ENCODE peak calls at places on chromosomes 5 and 9, in eight cellular contexts. One of them, this sample, is unnamed.

GRCh38 chr5:10836991-10837390 is 76.0 kb upstream of the DAP start:
- DNase-seq in cardiac fibroblast: no peak
- DNase-seq in body of pancreas: no peak
- DNase-seq in T-cell: no peak
- DNase-seq in activated CD8-positive, alpha-beta memory T cell treated with anti-CD3 and anti-CD28 coated beads, Interleukin-2, amount 10 ng/mL, durations not matched to agents 7 days and 5 days: no peak
- DNase-seq in NCI-H524 treated with DMSO at 0.1 percent for 48 hours: no peak
- DNase-seq in T-helper 22 cell: no peak
- DNase-seq in lung: no peak
- DNase-seq in this sample: no peak

GRCh38 chr5:31921852-31922305 is 252.2 kb downstream of the GOLPH3 start:
- DNase-seq in NCI-H524 treated with DMSO at 0.1 percent for 48 hours: no peak
- DNase-seq in cardiac fibroblast: peak; percentile 35
- DNase-seq in body of pancreas: no peak
- DNase-seq in lung: no peak
- DNase-seq in T-cell: no peak
- DNase-seq in activated CD8-positive, alpha-beta memory T cell treated with anti-CD3 and anti-CD28 coated beads, Interleukin-2, amount 10 ng/mL, durations not matched to agents 7 days and 5 days: no peak
- DNase-seq in T-helper 22 cell: no peak
- DNase-seq in this sample: no peak

GRCh38 chr9:130682490-130683121 is 11.0 kb upstream of the EXOSC2 start:
- DNase-seq in activated CD8-positive, alpha-beta memory T cell treated with anti-CD3 and anti-CD28 coated beads, Interleukin-2, amount 10 ng/mL, durations not matched to agents 7 days and 5 days: peak; percentile 68
- DNase-seq in cardiac fibroblast: peak; percentile 81
- DNase-seq in T-cell: peak; percentile 40
- DNase-seq in T-helper 22 cell: no peak
- DNase-seq in NCI-H524 treated with DMSO at 0.1 percent for 48 hours: no peak
- DNase-seq in body of pancreas: peak; percentile 86
- DNase-seq in lung: peak; percentile 82
- DNase-seq in this sample: peak; percentile 83

GRCh38 chr9:20335668-20336332 is 286.5 kb downstream of the MLLT3 start:
- DNase-seq in body of pancreas: no peak
- DNase-seq in cardiac fibroblast: no peak
- DNase-seq in T-cell: no peak
- DNase-seq in NCI-H524 treated with DMSO at 0.1 percent for 48 hours: no peak
- DNase-seq in lung: no peak
- DNase-seq in activated CD8-positive, alpha-beta memory T cell treated with anti-CD3 and anti-CD28 coated beads, Interleukin-2, amount 10 ng/mL, durations not matched to agents 7 days and 5 days: no peak
- DNase-seq in T-helper 22 cell: no peak
- DNase-seq in this sample: no peak

GRCh38 chr5:179261301-179262125 is 83.7 kb downstream of the ADAMTS2 start:
- DNase-seq in body of pancreas: peak; percentile 8
- DNase-seq in T-cell: no peak
- DNase-seq in T-helper 22 cell: no peak
- DNase-seq in NCI-H524 treated with DMSO at 0.1 percent for 48 hours: no peak
- DNase-seq in activated CD8-positive, alpha-beta memory T cell treated with anti-CD3 and anti-CD28 coated beads, Interleukin-2, amount 10 ng/mL, durations not matched to agents 7 days and 5 days: no peak
- DNase-seq in cardiac fibroblast: peak; percentile 54
- DNase-seq in lung: no peak
- DNase-seq in this sample: no peak

GRCh38 chr9:134180786-134181647 is 16.7 kb upstream of the RNU6ATAC start:
- DNase-seq in body of pancreas: no peak
- DNase-seq in T-helper 22 cell: no peak
- DNase-seq in activated CD8-positive, alpha-beta memory T cell treated with anti-CD3 and anti-CD28 coated beads, Interleukin-2, amount 10 ng/mL, durations not matched to agents 7 days and 5 days: no peak
- DNase-seq in NCI-H524 treated with DMSO at 0.1 percent for 48 hours: no peak
- DNase-seq in cardiac fibroblast: no peak
- DNase-seq in lung: no peak
- DNase-seq in T-cell: no peak
- DNase-seq in this sample: peak; percentile 18

GRCh38 chr5:7869474-7870136 is 657 bp downstream of the MTRR start:
- DNase-seq in activated CD8-positive, alpha-beta memory T cell treated with anti-CD3 and anti-CD28 coated beads, Interleukin-2, amount 10 ng/mL, durations not matched to agents 7 days and 5 days: peak; percentile 50
- DNase-seq in T-helper 22 cell: peak; percentile 8
- DNase-seq in body of pancreas: peak; percentile 31
- DNase-seq in NCI-H524 treated with DMSO at 0.1 percent for 48 hours: no peak
- DNase-seq in T-cell: no peak
- DNase-seq in cardiac fibroblast: no peak
- DNase-seq in lung: no peak
- DNase-seq in this sample: no peak

GRCh38 chr5:526456-527088 is 2.3 kb upstream of the SLC9A3 start:
- DNase-seq in lung: no peak
- DNase-seq in T-cell: no peak
- DNase-seq in cardiac fibroblast: no peak
- DNase-seq in activated CD8-positive, alpha-beta memory T cell treated with anti-CD3 and anti-CD28 coated beads, Interleukin-2, amount 10 ng/mL, durations not matched to agents 7 days and 5 days: no peak
- DNase-seq in T-helper 22 cell: no peak
- DNase-seq in NCI-H524 treated with DMSO at 0.1 percent for 48 hours: no peak
- DNase-seq in body of pancreas: no peak
- DNase-seq in this sample: no peak

GRCh38 chr9:137454145-137454505 is 5.0 kb downstream of the NSMF start:
- DNase-seq in T-helper 22 cell: no peak
- DNase-seq in cardiac fibroblast: peak; percentile 37
- DNase-seq in activated CD8-positive, alpha-beta memory T cell treated with anti-CD3 and anti-CD28 coated beads, Interleukin-2, amount 10 ng/mL, durations not matched to agents 7 days and 5 days: peak; percentile 62
- DNase-seq in T-cell: peak; percentile 35
- DNase-seq in lung: peak; percentile 70
- DNase-seq in NCI-H524 treated with DMSO at 0.1 percent for 48 hours: no peak
- DNase-seq in body of pancreas: peak; percentile 52
- DNase-seq in this sample: peak; percentile 83

GRCh38 chr5:74130141-74130897 is 504.3 kb downstream of the ARHGEF28 start:
- DNase-seq in NCI-H524 treated with DMSO at 0.1 percent for 48 hours: no peak
- DNase-seq in cardiac fibroblast: no peak
- DNase-seq in body of pancreas: no peak
- DNase-seq in T-cell: no peak
- DNase-seq in activated CD8-positive, alpha-beta memory T cell treated with anti-CD3 and anti-CD28 coated beads, Interleukin-2, amount 10 ng/mL, durations not matched to agents 7 days and 5 days: no peak
- DNase-seq in T-helper 22 cell: no peak
- DNase-seq in lung: no peak
- DNase-seq in this sample: no peak

GRCh38 chr5:91183743-91184142 is 199.4 kb downstream of the ARRDC3 start:
- DNase-seq in lung: peak; percentile 40
- DNase-seq in T-cell: no peak
- DNase-seq in cardiac fibroblast: no peak
- DNase-seq in activated CD8-positive, alpha-beta memory T cell treated with anti-CD3 and anti-CD28 coated beads, Interleukin-2, amount 10 ng/mL, durations not matched to agents 7 days and 5 days: no peak
- DNase-seq in NCI-H524 treated with DMSO at 0.1 percent for 48 hours: no peak
- DNase-seq in T-helper 22 cell: no peak
- DNase-seq in body of pancreas: no peak
- DNase-seq in this sample: peak; percentile 47

GRCh38 chr5:71658916-71659661 is 60.0 kb upstream of the CARTPT start:
- DNase-seq in T-helper 22 cell: no peak
- DNase-seq in T-cell: no peak
- DNase-seq in activated CD8-positive, alpha-beta memory T cell treated with anti-CD3 and anti-CD28 coated beads, Interleukin-2, amount 10 ng/mL, durations not matched to agents 7 days and 5 days: no peak
- DNase-seq in cardiac fibroblast: peak; percentile 10
- DNase-seq in NCI-H524 treated with DMSO at 0.1 percent for 48 hours: peak; percentile 92
- DNase-seq in body of pancreas: no peak
- DNase-seq in lung: no peak
- DNase-seq in this sample: no peak

GRCh38 chr9:91321691-91322090 is 40.0 kb downstream of the AUH start:
- DNase-seq in lung: no peak
- DNase-seq in T-helper 22 cell: no peak
- DNase-seq in body of pancreas: no peak
- DNase-seq in activated CD8-positive, alpha-beta memory T cell treated with anti-CD3 and anti-CD28 coated beads, Interleukin-2, amount 10 ng/mL, durations not matched to agents 7 days and 5 days: no peak
- DNase-seq in cardiac fibroblast: no peak
- DNase-seq in T-cell: no peak
- DNase-seq in NCI-H524 treated with DMSO at 0.1 percent for 48 hours: no peak
- DNase-seq in this sample: no peak

GRCh38 chr5:138981606-138982005 is 106.5 kb upstream of the LRRTM2 start:
- DNase-seq in lung: no peak
- DNase-seq in cardiac fibroblast: peak; percentile 32
- DNase-seq in T-helper 22 cell: no peak
- DNase-seq in T-cell: peak; percentile 17
- DNase-seq in NCI-H524 treated with DMSO at 0.1 percent for 48 hours: no peak
- DNase-seq in activated CD8-positive, alpha-beta memory T cell treated with anti-CD3 and anti-CD28 coated beads, Interleukin-2, amount 10 ng/mL, durations not matched to agents 7 days and 5 days: peak; percentile 58
- DNase-seq in body of pancreas: no peak
- DNase-seq in this sample: no peak